ENCODE peak calls at places on chromosome 1, in four cellular contexts. One of them, this sample, is unnamed.

GRCh38 chr1:15618685-15619525 is 1.6 kb downstream of the DDI2 start:
- DNase-seq in Panc1: no peak
- DNase-seq in GM23338: no peak
- DNase-seq in HL-60: peak; percentile 31
- DNase-seq in this sample: no peak

GRCh38 chr1:113390871-113391642 is 742 bp downstream of the MAGI3 start:
- DNase-seq in GM23338: peak; percentile 65
- DNase-seq in Panc1: no peak
- DNase-seq in HL-60: peak; percentile 13
- DNase-seq in this sample: no peak

GRCh38 chr1:20029178-20029912 is 40.6 kb upstream of the PLA2G5 start:
- DNase-seq in HL-60: no peak
- DNase-seq in Panc1: no peak
- DNase-seq in GM23338: no peak
- DNase-seq in this sample: no peak

GRCh38 chr1:15799004-15799867 is 8.2 kb downstream of the UQCRHL start:
- DNase-seq in HL-60: no peak
- DNase-seq in GM23338: peak; percentile 37
- DNase-seq in Panc1: peak; percentile 82
- DNase-seq in this sample: no peak

GRCh38 chr1:81551942-81552341 is 248.8 kb upstream of the ADGRL2 start:
- DNase-seq in Panc1: no peak
- DNase-seq in HL-60: no peak
- DNase-seq in GM23338: no peak
- DNase-seq in this sample: no peak

GRCh38 chr1:93907718-93908117 is 1.5 kb downstream of the GCLM start:
- DNase-seq in Panc1: no peak
- DNase-seq in HL-60: no peak
- DNase-seq in GM23338: no peak
- DNase-seq in this sample: no peak

GRCh38 chr1:168520052-168520751 is 23.6 kb downstream of the XCL2 start:
- DNase-seq in Panc1: no peak
- DNase-seq in GM23338: peak; percentile 25
- DNase-seq in HL-60: peak; percentile 56
- DNase-seq in this sample: no peak

GRCh38 chr1:233625087-233625486 is 11.2 kb downstream of the KCNK1 start:
- DNase-seq in GM23338: no peak
- DNase-seq in Panc1: no peak
- DNase-seq in HL-60: no peak
- DNase-seq in this sample: no peak

GRCh38 chr1:228161866-228162265 is 3.7 kb upstream of the IBA57 start:
- DNase-seq in GM23338: no peak
- DNase-seq in HL-60: no peak
- DNase-seq in Panc1: no peak
- DNase-seq in this sample: no peak

GRCh38 chr1:204713541-204713940 is 28.0 kb upstream of the LRRN2 start:
- DNase-seq in GM23338: peak; percentile 54
- DNase-seq in HL-60: no peak
- DNase-seq in Panc1: no peak
- DNase-seq in this sample: no peak

GRCh38 chr1:107250169-107250568 is 109.3 kb downstream of the NTNG1 start:
- DNase-seq in GM23338: peak; percentile 36
- DNase-seq in Panc1: no peak
- DNase-seq in HL-60: no peak
- DNase-seq in this sample: no peak

GRCh38 chr1:63920154-63921117 is 146.6 kb downstream of the ROR1 start:
- DNase-seq in HL-60: no peak
- DNase-seq in Panc1: no peak
- DNase-seq in GM23338: no peak
- DNase-seq in this sample: no peak

GRCh38 chr1:243233908-243234307 is 21.2 kb downstream of the CEP170 start:
- DNase-seq in GM23338: no peak
- DNase-seq in Panc1: no peak
- DNase-seq in HL-60: no peak
- DNase-seq in this sample: no peak

GRCh38 chr1:203172184-203173115 is 3.2 kb downstream of the MYBPH start:
- DNase-seq in Panc1: peak; percentile 51
- DNase-seq in GM23338: peak; percentile 85
- DNase-seq in HL-60: peak; percentile 59
- DNase-seq in this sample: no peak

GRCh38 chr1:27382950-27383627 is at the start of gene CD164L2:
- DNase-seq in GM23338: peak; percentile 91
- DNase-seq in Panc1: no peak
- DNase-seq in HL-60: no peak
- DNase-seq in this sample: no peak

GRCh38 chr1:101975371-101975770 is 21.4 kb downstream of the OLFM3 start:
- DNase-seq in GM23338: no peak
- DNase-seq in Panc1: no peak
- DNase-seq in HL-60: no peak
- DNase-seq in this sample: no peak

GRCh38 chr1:164991763-164992162 is 364.8 kb downstream of the LMX1A start:
- DNase-seq in GM23338: no peak
- DNase-seq in HL-60: no peak
- DNase-seq in Panc1: no peak
- DNase-seq in this sample: peak; percentile 53

GRCh38 chr1:248824701-248825100 is 1.0 kb downstream of the SH3BP5L start:
- DNase-seq in HL-60: no peak
- DNase-seq in GM23338: no peak
- DNase-seq in Panc1: no peak
- DNase-seq in this sample: no peak

GRCh38 chr1:248824301-248824700 is 1.4 kb downstream of the SH3BP5L start:
- DNase-seq in GM23338: no peak
- DNase-seq in Panc1: no peak
- DNase-seq in HL-60: no peak
- DNase-seq in this sample: no peak

GRCh38 chr1:248825573-248825908 is 174 bp downstream of the SH3BP5L start:
- DNase-seq in HL-60: no peak
- DNase-seq in Panc1: no peak
- DNase-seq in GM23338: no peak
- DNase-seq in this sample: no peak

GRCh38 chr1:248825136-248825535 is 579 bp downstream of the SH3BP5L start:
- DNase-seq in GM23338: no peak
- DNase-seq in HL-60: no peak
- DNase-seq in Panc1: no peak
- DNase-seq in this sample: no peak

GRCh38 chr1:248825909-248826760 is at the start of gene SH3BP5L:
- DNase-seq in HL-60: peak; percentile 95
- DNase-seq in Panc1: peak; percentile 89
- DNase-seq in GM23338: peak; percentile 97
- DNase-seq in this sample: peak; percentile 97
- TF ChIP-seq CTCF in HL-60: peak; percentile 88
- TF ChIP-seq CTCF in Panc1: peak; percentile 90
- TF ChIP-seq CTCF in GM23338: peak; percentile 74
- TF ChIP-seq CTCF in this sample: peak; percentile 65

GRCh38 chr1:40476924-40477679 is at the start of gene ZFP69:
- DNase-seq in GM23338: peak; percentile 78
- DNase-seq in HL-60: peak; percentile 64
- DNase-seq in Panc1: no peak
- DNase-seq in this sample: peak; percentile 91
- TF ChIP-seq POLR2AphosphoS5 in GM23338: peak; percentile 66
- TF ChIP-seq POLR2AphosphoS5 in HL-60: peak; percentile 58
- TF ChIP-seq POLR2AphosphoS5 in Panc1: peak; percentile 61
- TF ChIP-seq POLR2AphosphoS5 in this sample: peak; percentile 50

DNA sequence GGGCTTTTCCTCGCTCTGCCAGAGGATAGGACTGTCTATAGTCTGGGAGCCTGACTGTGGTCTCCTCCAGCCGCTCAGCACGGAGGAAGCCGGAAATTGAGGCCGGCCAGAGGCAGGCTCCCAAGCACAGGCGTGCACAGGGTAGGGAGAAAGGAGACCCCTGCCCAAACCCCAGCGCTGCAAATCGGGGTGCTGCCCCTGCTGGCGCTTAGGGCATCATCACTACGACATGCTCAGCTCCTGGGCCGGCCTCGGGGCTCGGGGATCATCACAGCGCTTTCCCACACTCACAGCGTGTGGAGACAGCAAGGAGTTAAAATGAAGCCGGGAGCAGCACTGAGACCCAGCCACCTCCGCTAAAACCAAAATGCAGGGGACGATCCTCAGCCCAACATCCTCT is 62.8 kb upstream of the ARHGEF16 start:
- DNase-seq in GM23338: peak; percentile 68
- DNase-seq in HL-60: no peak
- DNase-seq in Panc1: no peak
- DNase-seq in this sample: no peak
- H3K27me3 ChIP-seq in GM23338: peaks cover 27% of the 10 kb centered on the region
- H3K27me3 ChIP-seq in HL-60: peaks cover 14% of the 10 kb centered on the region
- H3K27me3 ChIP-seq in Panc1: no peaks in the 10 kb centered on the region
- H3K27me3 ChIP-seq in this sample: peaks cover 93% of the 10 kb centered on the region

GRCh38 chr1:197807216-197807615 is 31.9 kb upstream of the DENND1B start:
- DNase-seq in GM23338: no peak
- DNase-seq in Panc1: no peak
- DNase-seq in HL-60: no peak
- DNase-seq in this sample: no peak
- TF ChIP-seq CTCF in GM23338: no peak
- TF ChIP-seq CTCF in Panc1: no peak
- TF ChIP-seq CTCF in HL-60: no peak
- TF ChIP-seq CTCF in this sample: no peak

DNA sequence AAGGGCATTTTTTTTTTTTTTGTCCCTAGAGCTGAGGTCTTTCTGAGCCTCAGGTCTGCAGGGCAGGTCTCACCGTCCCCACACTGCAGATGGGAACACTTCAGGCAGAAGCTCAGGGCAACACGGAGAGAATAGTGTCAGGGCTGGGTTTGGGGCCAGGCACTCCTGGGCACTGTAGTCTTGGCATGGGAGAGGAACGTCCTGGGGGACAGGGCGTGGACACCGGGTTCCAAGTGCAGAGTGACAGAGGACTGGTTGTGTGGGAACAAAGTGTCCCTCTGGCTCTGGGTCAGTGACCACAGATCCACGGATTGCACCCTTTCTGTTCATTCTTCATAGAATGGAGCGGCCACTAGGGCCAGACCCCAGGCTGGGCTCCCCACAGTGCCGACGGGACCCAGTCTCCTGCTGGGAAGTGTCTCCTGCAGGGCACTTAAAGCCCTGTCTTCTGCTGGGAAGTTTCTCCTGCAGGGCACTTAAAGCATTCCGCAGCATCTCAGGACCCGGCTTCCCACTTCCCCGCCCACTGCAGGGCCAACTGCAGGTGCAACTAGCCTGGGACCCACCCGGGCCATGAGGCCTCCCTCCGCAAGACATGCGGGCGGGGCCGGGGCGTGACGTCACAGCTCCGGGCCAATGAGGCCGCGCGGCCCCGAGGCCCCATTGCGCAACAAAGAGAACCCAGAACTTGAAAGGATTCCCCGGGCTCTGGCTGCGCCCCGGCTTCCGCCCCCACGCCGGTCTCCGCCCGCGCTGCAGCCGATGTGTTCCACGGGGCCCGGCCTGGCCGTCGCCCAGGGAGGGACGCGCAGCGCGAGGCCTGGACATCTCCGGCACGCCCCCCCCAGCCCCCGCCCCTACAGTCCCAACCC is 1.2 kb downstream of the GPR153 start:
- DNase-seq in Panc1: no peak
- DNase-seq in GM23338: peak; percentile 93
- DNase-seq in HL-60: peak; percentile 71
- DNase-seq in this sample: peak; percentile 95
- TF ChIP-seq POLR2AphosphoS5 in Panc1: no peak
- TF ChIP-seq POLR2AphosphoS5 in GM23338: peak; percentile 26
- TF ChIP-seq POLR2AphosphoS5 in HL-60: no peak
- TF ChIP-seq POLR2AphosphoS5 in this sample: peak; percentile 38